ENCODE peak calls at places on chromosomes 4 and X, in eight cellular contexts. One of them, this sample, is unnamed.

GRCh38 chr4:54099959-54100606 is at the start of gene GSX2:
- DNase-seq in stomach: no peak
- DNase-seq in cardiac muscle cell: no peak
- DNase-seq in activated T-helper 1 cell treated with anti-CD3 and anti-CD28 coated beads, Interleukin-2, amount 50 U/mL, for 16 hours: no peak
- DNase-seq in activated naive CD4-positive, alpha-beta T cell treated with anti-CD3 and anti-CD28 coated beads for 36 hours: no peak
- DNase-seq in OCI-LY7: no peak
- DNase-seq in nephron progenitor cell: peak
- DNase-seq in AG04450: no peak
- DNase-seq in this sample: no peak

GRCh38 chrX:151370906-151371305 is 26.1 kb upstream of the VMA21 start:
- DNase-seq in activated T-helper 1 cell treated with anti-CD3 and anti-CD28 coated beads, Interleukin-2, amount 50 U/mL, for 16 hours: no peak
- DNase-seq in AG04450: no peak
- DNase-seq in stomach: no peak
- DNase-seq in OCI-LY7: no peak
- DNase-seq in cardiac muscle cell: no peak
- DNase-seq in activated naive CD4-positive, alpha-beta T cell treated with anti-CD3 and anti-CD28 coated beads for 36 hours: peak
- DNase-seq in nephron progenitor cell: peak
- DNase-seq in this sample: no peak

GRCh38 chr4:30962949-30963348 is 242.8 kb downstream of the PCDH7 start:
- DNase-seq in activated naive CD4-positive, alpha-beta T cell treated with anti-CD3 and anti-CD28 coated beads for 36 hours: no peak
- DNase-seq in cardiac muscle cell: peak
- DNase-seq in AG04450: peak
- DNase-seq in nephron progenitor cell: no peak
- DNase-seq in stomach: no peak
- DNase-seq in OCI-LY7: no peak
- DNase-seq in activated T-helper 1 cell treated with anti-CD3 and anti-CD28 coated beads, Interleukin-2, amount 50 U/mL, for 16 hours: no peak
- DNase-seq in this sample: no peak

GRCh38 chr4:160319868-160320260 is 1217.0 kb downstream of the RAPGEF2 start:
- DNase-seq in OCI-LY7: no peak
- DNase-seq in cardiac muscle cell: no peak
- DNase-seq in nephron progenitor cell: no peak
- DNase-seq in activated naive CD4-positive, alpha-beta T cell treated with anti-CD3 and anti-CD28 coated beads for 36 hours: no peak
- DNase-seq in activated T-helper 1 cell treated with anti-CD3 and anti-CD28 coated beads, Interleukin-2, amount 50 U/mL, for 16 hours: no peak
- DNase-seq in AG04450: no peak
- DNase-seq in stomach: no peak
- DNase-seq in this sample: no peak

GRCh38 chr4:122300776-122301175 is 78.0 kb upstream of the ADAD1 start:
- DNase-seq in cardiac muscle cell: no peak
- DNase-seq in activated T-helper 1 cell treated with anti-CD3 and anti-CD28 coated beads, Interleukin-2, amount 50 U/mL, for 16 hours: no peak
- DNase-seq in AG04450: no peak
- DNase-seq in OCI-LY7: no peak
- DNase-seq in nephron progenitor cell: no peak
- DNase-seq in stomach: no peak
- DNase-seq in activated naive CD4-positive, alpha-beta T cell treated with anti-CD3 and anti-CD28 coated beads for 36 hours: no peak
- DNase-seq in this sample: no peak

GRCh38 chr4:99038213-99038612 is 42.7 kb downstream of the METAP1 start:
- DNase-seq in stomach: no peak
- DNase-seq in activated naive CD4-positive, alpha-beta T cell treated with anti-CD3 and anti-CD28 coated beads for 36 hours: no peak
- DNase-seq in activated T-helper 1 cell treated with anti-CD3 and anti-CD28 coated beads, Interleukin-2, amount 50 U/mL, for 16 hours: no peak
- DNase-seq in nephron progenitor cell: no peak
- DNase-seq in OCI-LY7: peak
- DNase-seq in AG04450: no peak
- DNase-seq in cardiac muscle cell: no peak
- DNase-seq in this sample: no peak

GRCh38 chr4:102281171-102281842 is 64.0 kb downstream of the SLC39A8 start:
- DNase-seq in AG04450: no peak
- DNase-seq in nephron progenitor cell: no peak
- DNase-seq in cardiac muscle cell: no peak
- DNase-seq in OCI-LY7: no peak
- DNase-seq in stomach: no peak
- DNase-seq in activated T-helper 1 cell treated with anti-CD3 and anti-CD28 coated beads, Interleukin-2, amount 50 U/mL, for 16 hours: no peak
- DNase-seq in activated naive CD4-positive, alpha-beta T cell treated with anti-CD3 and anti-CD28 coated beads for 36 hours: no peak
- DNase-seq in this sample: no peak

GRCh38 chrX:20388594-20388993 is 121.9 kb upstream of the RPS6KA3 start:
- DNase-seq in activated naive CD4-positive, alpha-beta T cell treated with anti-CD3 and anti-CD28 coated beads for 36 hours: no peak
- DNase-seq in cardiac muscle cell: peak
- DNase-seq in AG04450: no peak
- DNase-seq in OCI-LY7: no peak
- DNase-seq in nephron progenitor cell: no peak
- DNase-seq in stomach: no peak
- DNase-seq in activated T-helper 1 cell treated with anti-CD3 and anti-CD28 coated beads, Interleukin-2, amount 50 U/mL, for 16 hours: no peak
- DNase-seq in this sample: no peak

GRCh38 chrX:131987252-131987651 is 35.9 kb upstream of the STK26 start:
- DNase-seq in stomach: no peak
- DNase-seq in OCI-LY7: peak
- DNase-seq in cardiac muscle cell: no peak
- DNase-seq in nephron progenitor cell: no peak
- DNase-seq in activated T-helper 1 cell treated with anti-CD3 and anti-CD28 coated beads, Interleukin-2, amount 50 U/mL, for 16 hours: no peak
- DNase-seq in activated naive CD4-positive, alpha-beta T cell treated with anti-CD3 and anti-CD28 coated beads for 36 hours: peak
- DNase-seq in AG04450: no peak
- DNase-seq in this sample: peak

GRCh38 chr4:7041851-7042696 is 1.1 kb upstream of the TADA2B start:
- DNase-seq in AG04450: no peak
- DNase-seq in OCI-LY7: no peak
- DNase-seq in activated T-helper 1 cell treated with anti-CD3 and anti-CD28 coated beads, Interleukin-2, amount 50 U/mL, for 16 hours: peak
- DNase-seq in nephron progenitor cell: peak
- DNase-seq in cardiac muscle cell: no peak
- DNase-seq in stomach: peak
- DNase-seq in activated naive CD4-positive, alpha-beta T cell treated with anti-CD3 and anti-CD28 coated beads for 36 hours: peak
- DNase-seq in this sample: peak

GRCh38 chrX:132652871-132653270 is 164.0 kb upstream of the MBNL3 start:
- DNase-seq in cardiac muscle cell: no peak
- DNase-seq in activated naive CD4-positive, alpha-beta T cell treated with anti-CD3 and anti-CD28 coated beads for 36 hours: no peak
- DNase-seq in AG04450: no peak
- DNase-seq in nephron progenitor cell: no peak
- DNase-seq in OCI-LY7: no peak
- DNase-seq in stomach: no peak
- DNase-seq in activated T-helper 1 cell treated with anti-CD3 and anti-CD28 coated beads, Interleukin-2, amount 50 U/mL, for 16 hours: no peak
- DNase-seq in this sample: no peak

GRCh38 chrX:53440101-53440500 is 5.9 kb upstream of the HSD17B10 start:
- DNase-seq in stomach: no peak
- DNase-seq in nephron progenitor cell: no peak
- DNase-seq in cardiac muscle cell: no peak
- DNase-seq in activated naive CD4-positive, alpha-beta T cell treated with anti-CD3 and anti-CD28 coated beads for 36 hours: no peak
- DNase-seq in activated T-helper 1 cell treated with anti-CD3 and anti-CD28 coated beads, Interleukin-2, amount 50 U/mL, for 16 hours: no peak
- DNase-seq in AG04450: no peak
- DNase-seq in OCI-LY7: no peak
- DNase-seq in this sample: no peak

GRCh38 chr4:132642196-132642817 is 506.8 kb upstream of the PCDH10 start:
- DNase-seq in activated T-helper 1 cell treated with anti-CD3 and anti-CD28 coated beads, Interleukin-2, amount 50 U/mL, for 16 hours: no peak
- DNase-seq in activated naive CD4-positive, alpha-beta T cell treated with anti-CD3 and anti-CD28 coated beads for 36 hours: peak
- DNase-seq in nephron progenitor cell: peak
- DNase-seq in cardiac muscle cell: peak
- DNase-seq in OCI-LY7: peak
- DNase-seq in AG04450: peak
- DNase-seq in stomach: no peak
- DNase-seq in this sample: peak

GRCh38 chrX:10233173-10233572 is 76.4 kb downstream of the CLCN4 start:
- DNase-seq in activated naive CD4-positive, alpha-beta T cell treated with anti-CD3 and anti-CD28 coated beads for 36 hours: no peak
- DNase-seq in OCI-LY7: no peak
- DNase-seq in nephron progenitor cell: no peak
- DNase-seq in stomach: no peak
- DNase-seq in cardiac muscle cell: no peak
- DNase-seq in AG04450: no peak
- DNase-seq in activated T-helper 1 cell treated with anti-CD3 and anti-CD28 coated beads, Interleukin-2, amount 50 U/mL, for 16 hours: no peak
- DNase-seq in this sample: no peak

GRCh38 chr4:114997596-114997995 is 115.8 kb downstream of the NDST4 start:
- DNase-seq in stomach: no peak
- DNase-seq in activated naive CD4-positive, alpha-beta T cell treated with anti-CD3 and anti-CD28 coated beads for 36 hours: no peak
- DNase-seq in nephron progenitor cell: no peak
- DNase-seq in AG04450: no peak
- DNase-seq in OCI-LY7: no peak
- DNase-seq in activated T-helper 1 cell treated with anti-CD3 and anti-CD28 coated beads, Interleukin-2, amount 50 U/mL, for 16 hours: no peak
- DNase-seq in cardiac muscle cell: no peak
- DNase-seq in this sample: no peak

GRCh38 chrX:45731448-45731847 is 530.8 kb upstream of the DIPK2B start:
- DNase-seq in nephron progenitor cell: no peak
- DNase-seq in OCI-LY7: no peak
- DNase-seq in cardiac muscle cell: no peak
- DNase-seq in AG04450: no peak
- DNase-seq in stomach: no peak
- DNase-seq in activated T-helper 1 cell treated with anti-CD3 and anti-CD28 coated beads, Interleukin-2, amount 50 U/mL, for 16 hours: no peak
- DNase-seq in activated naive CD4-positive, alpha-beta T cell treated with anti-CD3 and anti-CD28 coated beads for 36 hours: no peak
- DNase-seq in this sample: no peak

GRCh38 chrX:107676559-107677378 is 48.5 kb downstream of the PRPS1 start:
- DNase-seq in AG04450: peak
- DNase-seq in activated T-helper 1 cell treated with anti-CD3 and anti-CD28 coated beads, Interleukin-2, amount 50 U/mL, for 16 hours: peak
- DNase-seq in cardiac muscle cell: peak
- DNase-seq in nephron progenitor cell: peak
- DNase-seq in activated naive CD4-positive, alpha-beta T cell treated with anti-CD3 and anti-CD28 coated beads for 36 hours: peak
- DNase-seq in stomach: peak
- DNase-seq in OCI-LY7: peak
- DNase-seq in this sample: peak

GRCh38 chr4:7375427-7375826 is 59.3 kb downstream of the PSAPL1 start:
- DNase-seq in cardiac muscle cell: peak
- DNase-seq in OCI-LY7: no peak
- DNase-seq in AG04450: no peak
- DNase-seq in activated T-helper 1 cell treated with anti-CD3 and anti-CD28 coated beads, Interleukin-2, amount 50 U/mL, for 16 hours: no peak
- DNase-seq in activated naive CD4-positive, alpha-beta T cell treated with anti-CD3 and anti-CD28 coated beads for 36 hours: no peak
- DNase-seq in stomach: no peak
- DNase-seq in nephron progenitor cell: no peak
- DNase-seq in this sample: no peak

GRCh38 chr4:53706422-53707032 is 115.2 kb upstream of the LNX1 start:
- DNase-seq in stomach: no peak
- DNase-seq in activated naive CD4-positive, alpha-beta T cell treated with anti-CD3 and anti-CD28 coated beads for 36 hours: no peak
- DNase-seq in activated T-helper 1 cell treated with anti-CD3 and anti-CD28 coated beads, Interleukin-2, amount 50 U/mL, for 16 hours: no peak
- DNase-seq in nephron progenitor cell: peak
- DNase-seq in OCI-LY7: peak
- DNase-seq in cardiac muscle cell: peak
- DNase-seq in AG04450: no peak
- DNase-seq in this sample: peak

GRCh38 chr4:4590496-4590895 is 48.6 kb upstream of the STX18 start:
- DNase-seq in activated naive CD4-positive, alpha-beta T cell treated with anti-CD3 and anti-CD28 coated beads for 36 hours: no peak
- DNase-seq in cardiac muscle cell: no peak
- DNase-seq in stomach: no peak
- DNase-seq in nephron progenitor cell: no peak
- DNase-seq in activated T-helper 1 cell treated with anti-CD3 and anti-CD28 coated beads, Interleukin-2, amount 50 U/mL, for 16 hours: no peak
- DNase-seq in AG04450: peak
- DNase-seq in OCI-LY7: no peak
- DNase-seq in this sample: no peak

GRCh38 chr4:89146196-89146595 is 34.9 kb downstream of the TIGD2 start:
- DNase-seq in OCI-LY7: no peak
- DNase-seq in nephron progenitor cell: no peak
- DNase-seq in activated naive CD4-positive, alpha-beta T cell treated with anti-CD3 and anti-CD28 coated beads for 36 hours: no peak
- DNase-seq in cardiac muscle cell: no peak
- DNase-seq in activated T-helper 1 cell treated with anti-CD3 and anti-CD28 coated beads, Interleukin-2, amount 50 U/mL, for 16 hours: no peak
- DNase-seq in AG04450: no peak
- DNase-seq in stomach: no peak
- DNase-seq in this sample: no peak

GRCh38 chrX:108225456-108225730 is 133.8 kb downstream of the ATG4A start:
- DNase-seq in cardiac muscle cell: no peak
- DNase-seq in AG04450: no peak
- DNase-seq in stomach: no peak
- DNase-seq in activated naive CD4-positive, alpha-beta T cell treated with anti-CD3 and anti-CD28 coated beads for 36 hours: no peak
- DNase-seq in activated T-helper 1 cell treated with anti-CD3 and anti-CD28 coated beads, Interleukin-2, amount 50 U/mL, for 16 hours: no peak
- DNase-seq in OCI-LY7: no peak
- DNase-seq in nephron progenitor cell: no peak
- DNase-seq in this sample: no peak

GRCh38 chr4:88054909-88055308 is 47.5 kb downstream of the PKD2 start:
- DNase-seq in activated naive CD4-positive, alpha-beta T cell treated with anti-CD3 and anti-CD28 coated beads for 36 hours: peak
- DNase-seq in activated T-helper 1 cell treated with anti-CD3 and anti-CD28 coated beads, Interleukin-2, amount 50 U/mL, for 16 hours: no peak
- DNase-seq in nephron progenitor cell: peak
- DNase-seq in OCI-LY7: peak
- DNase-seq in AG04450: peak
- DNase-seq in cardiac muscle cell: peak
- DNase-seq in stomach: peak
- DNase-seq in this sample: no peak

This sample was measured in naive B cell.